ENCODE peak calls at places on chromosomes 13 and 19, in four cellular contexts. J is HCT116, B is neural progenitor cell, G is PC-3. O is an unnamed sample. For H3K36me3, the result is how much of the 10 kb centered on the place peaks cover.

GRCh38 chr13:51840917-51841316 is 4.1 kb downstream of the TMEM272 start:
- DNase-seq in G (no peak), B (no peak), J (no peak), O (no peak)

GRCh38 chr19:36097036-36097435 is 13.9 kb upstream of the OVOL3 start:
- DNase-seq in B (peak), G (no peak), J (no peak), O (no peak)

GRCh38 chr13:52053460-52053859 is 29.0 kb downstream of the UTP14C start:
- DNase-seq in J (no peak), G (no peak), B (no peak), O (peak)

GRCh38 chr13:79432086-79432485 is 26.0 kb upstream of the RBM26 start:
- DNase-seq in B (no peak), G (no peak), J (no peak), O (no peak)

GRCh38 chr13:39317284-39317683 is 279.0 kb downstream of the NHLRC3 start:
- DNase-seq in J (no peak), B (no peak), G (peak), O (no peak)

GRCh38 chr13:48000559-48001126 is 430 bp downstream of the SUCLA2 start:
- DNase-seq in G (peak), B (peak), J (no peak), O (peak)

GRCh38 chr19:44846455-44847143 is 502 bp downstream of the NECTIN2 start:
- DNase-seq in J (no peak), G (no peak), B (peak), O (peak)

GRCh38 chr13:57918913-57919312 is 287.4 kb downstream of the PCDH17 start:
- DNase-seq in B (no peak), G (no peak), J (no peak), O (no peak)

GRCh38 chr13:46638262-46638661 is 85.3 kb downstream of the LRCH1 start:
- DNase-seq in G (no peak), J (no peak), B (no peak), O (no peak)

GRCh38 chr19:35365303-35365702 is 5.6 kb upstream of the GPR42 start:
- DNase-seq in G (no peak), J (no peak), B (no peak), O (no peak)

GRCh38 chr13:50292082-50292481 is 276.8 kb downstream of the KCNRG start:
- DNase-seq in J (no peak), B (no peak), G (no peak), O (no peak)

GRCh38 chr19:17441241-17442135 is 7.0 kb downstream of the TMEM221 start:
- DNase-seq in G (peak), J (no peak), B (peak), O (no peak)

GRCh38 chr19:1269478-1270167 is 491 bp downstream of the CIRBP start:
- DNase-seq in J (no peak), G (peak), B (peak), O (peak)

GRCh38 chr19:1956868-1957492 is 16.0 kb downstream of the CSNK1G2 start:
- DNase-seq in G (no peak), J (no peak), B (peak), O (no peak)

GRCh38 chr19:45424191-45425058 is 708 bp upstream of the ERCC1 start:
- DNase-seq in J (peak), B (peak), G (peak), O (peak)

GRCh38 chr13:111280666-111281577 is 39.5 kb upstream of the TEX29 start:
- DNase-seq in J (no peak), B (no peak), G (no peak), O (no peak)

GRCh38 chr19:4534836-4535658 is at the start of gene PLIN5:
- DNase-seq in G (peak), J (peak), B (peak), O (peak)

GRCh38 chr13:110123041-110123809 is 183.7 kb downstream of the COL4A1 start:
- DNase-seq in B (no peak), G (no peak), J (no peak), O (no peak)

GRCh38 chr19:53962887-53963435 is at the start of gene CACNG8:
- DNase-seq in J (no peak), B (peak), G (no peak), O (no peak)

GRCh38 chr19:2084993-2085720 is 11.0 kb downstream of the MOB3A start:
- DNase-seq in B (no peak), J (no peak), G (peak), O (no peak)

GRCh38 chr19:46866407-46867132 is 5.8 kb downstream of the ARHGAP35 start:
- DNase-seq in B (no peak), J (no peak), G (peak), O (no peak)

GRCh38 chr19:32224371-32225244 is 120.8 kb upstream of the ZNF507 start:
- DNase-seq in B (peak), J (no peak), G (peak), O (peak)

GRCh38 chr19:30105723-30106122 is 163.7 kb downstream of the URI1 start:
- DNase-seq in G (no peak), J (no peak), B (no peak), O (no peak)

GRCh38 chr13:21137696-21138095 is 38.7 kb downstream of the SKA3 start:
- DNase-seq in J (peak), G (peak), B (no peak), O (peak)

GRCh38 chr19:14035706-14036105 is 4.1 kb downstream of the IL27RA start:
- DNase-seq in J (no peak), B (no peak), G (no peak), O (no peak)

GRCh38 chr19:27796540-27796939 is 1416.4 kb downstream of the UQCRFS1 start:
- DNase-seq in B (no peak), J (no peak), G (no peak), O (no peak)

GRCh38 chr13:50910483-50910805 is 853 bp downstream of the RNASEH2B start:
- DNase-seq in J (peak), B (peak), G (peak), O (no peak)

GRCh38 chr13:92994056-92994455 is 232.6 kb upstream of the GPC6 start:
- DNase-seq in J (no peak), G (peak), B (no peak), O (no peak)

GRCh38 chr13:41562083-41562482 is 104.7 kb downstream of the RGCC start:
- DNase-seq in B (no peak), J (no peak), G (no peak), O (peak)

GRCh38 chr13:46562581-46562980 is 9.6 kb downstream of the LRCH1 start:
- DNase-seq in J (no peak), G (no peak), B (no peak), O (no peak)

GRCh38 chr13:38401276-38401675 is 51.6 kb downstream of the UFM1 start:
- DNase-seq in B (no peak), G (no peak), J (no peak), O (no peak)

GRCh38 chr13:30108216-30108912 is 199.0 kb downstream of the KATNAL1 start:
- DNase-seq in G (no peak), J (no peak), B (no peak), O (no peak)

GRCh38 chr13:26941345-26942174 is 181.0 kb upstream of the GPR12 start:
- DNase-seq in B (no peak), J (no peak), G (peak), O (peak)

GRCh38 chr13:44272692-44273091 is 100.9 kb upstream of the SERP2 start:
- DNase-seq in J (no peak), B (no peak), G (no peak), O (no peak)

GRCh38 chr13:69423844-69424243 is 683.8 kb upstream of the ATXN8OS start:
- DNase-seq in J (no peak), B (peak), G (no peak), O (no peak)

GRCh38 chr19:56765107-56765506 is 75.4 kb downstream of the PEG3 start:
- DNase-seq in B (no peak), J (no peak), G (no peak), O (no peak)

GRCh38 chr13:113552079-113552478 is 32.5 kb upstream of the TFDP1 start:
- DNase-seq in G (no peak), B (no peak), J (no peak), O (no peak)

GRCh38 chr13:47175172-47175806 is 278.4 kb upstream of the HTR2A start:
- DNase-seq in G (peak), B (no peak), J (no peak), O (no peak)

GRCh38 chr13:50485979-50486935 is 357.2 kb downstream of the DLEU7 start:
- DNase-seq in B (no peak), G (no peak), J (no peak), O (peak)

DNA sequence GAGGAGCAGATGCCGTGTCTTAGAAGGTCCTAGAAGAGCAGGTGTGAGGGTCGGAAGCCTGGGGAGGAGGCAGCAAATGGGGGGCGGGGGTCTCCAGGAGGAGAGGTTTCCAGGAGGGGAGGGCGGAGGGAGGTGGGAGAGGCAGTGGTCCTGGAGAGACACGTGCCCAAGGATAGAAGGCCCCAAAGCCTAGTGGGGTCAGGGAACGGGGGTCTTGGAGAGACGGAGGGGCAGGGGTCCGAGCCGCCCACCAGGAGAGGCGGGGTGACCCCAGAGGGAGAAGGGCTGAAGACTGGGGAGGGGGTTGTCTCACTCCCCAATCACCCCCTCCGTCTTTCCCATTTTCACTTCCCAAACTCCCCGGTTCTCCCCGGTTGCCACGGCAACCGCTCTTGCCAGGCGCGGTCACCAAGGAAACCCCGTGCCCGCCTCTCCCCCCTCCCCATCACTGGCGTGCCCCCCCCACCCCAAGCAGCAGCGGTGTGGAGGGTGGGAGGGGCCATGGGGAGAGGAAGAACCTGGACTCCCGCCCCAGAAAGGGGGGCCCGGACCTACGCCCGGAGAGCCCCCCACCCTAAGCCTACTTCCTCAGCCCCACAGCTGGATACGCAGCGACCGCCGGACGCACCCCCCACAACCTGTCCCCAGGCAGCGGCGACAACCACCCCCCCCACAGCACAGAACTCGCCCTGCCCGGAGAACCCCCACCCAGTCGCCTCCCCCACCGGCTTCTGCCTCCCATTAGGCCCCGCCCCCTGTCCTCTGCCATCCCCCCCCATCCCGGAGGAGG is 988 bp downstream of the LRRC4B start:
- DNase-seq in G (no peak), B (peak), J (no peak), O (no peak)
- TF ChIP-seq EZH2 in G (no peak), B (no peak), J (no peak), O (no peak)

GRCh38 chr19:3321696-3322095 is 44.7 kb upstream of the NFIC start:
- DNase-seq in J (no peak), G (no peak), B (no peak), O (no peak)

GRCh38 chr19:3320853-3321252 is 45.5 kb upstream of the NFIC start:
- DNase-seq in G (no peak), J (no peak), B (no peak), O (no peak)

GRCh38 chr19:3322199-3322978 is 44.0 kb upstream of the NFIC start:
- DNase-seq in J (no peak), B (no peak), G (no peak), O (no peak)

GRCh38 chr19:3320354-3320670 is 46.1 kb upstream of the NFIC start:
- DNase-seq in J (no peak), G (no peak), B (no peak), O (no peak)

DNA sequence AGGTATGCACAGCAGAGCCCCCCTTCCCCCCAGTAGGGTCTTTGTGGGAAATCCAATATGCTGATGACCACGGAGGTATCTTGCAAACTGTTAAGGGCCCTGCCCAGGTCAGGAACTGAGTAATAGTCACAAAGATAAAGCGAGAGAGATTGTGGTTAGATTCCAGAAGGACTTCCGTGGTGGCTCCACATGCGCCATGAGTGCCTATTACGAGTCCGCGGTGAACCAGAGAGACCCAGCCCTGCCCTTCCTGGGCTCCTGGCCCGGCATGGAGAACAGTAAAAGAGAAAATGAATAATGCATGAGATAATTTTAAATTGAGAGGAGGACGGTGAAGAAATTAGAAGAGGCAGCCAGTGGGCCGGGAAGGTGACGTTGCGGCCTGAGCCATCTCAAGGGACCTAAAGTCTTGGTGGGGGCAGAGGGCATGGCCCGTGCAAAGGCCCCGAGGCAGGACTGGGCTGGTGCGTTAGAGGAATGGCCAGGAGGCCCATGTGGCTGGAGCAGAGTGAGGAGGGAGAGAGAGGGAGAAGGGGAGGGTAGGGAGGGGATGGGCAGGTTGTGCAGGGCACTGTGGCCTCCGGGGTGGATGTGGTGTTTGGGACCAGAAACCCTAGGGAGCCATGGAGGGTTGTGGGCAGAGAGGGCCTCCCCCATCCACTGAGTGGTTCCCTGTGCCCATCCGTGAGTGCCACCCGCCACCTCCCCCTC is 46.6 kb upstream of the NFIC start:
- DNase-seq in J (no peak), B (no peak), G (peak), O (no peak)
- TF ChIP-seq EZH2phosphoT487 in J (no peak), B (no peak), G (no peak), O (no peak)

DNA sequence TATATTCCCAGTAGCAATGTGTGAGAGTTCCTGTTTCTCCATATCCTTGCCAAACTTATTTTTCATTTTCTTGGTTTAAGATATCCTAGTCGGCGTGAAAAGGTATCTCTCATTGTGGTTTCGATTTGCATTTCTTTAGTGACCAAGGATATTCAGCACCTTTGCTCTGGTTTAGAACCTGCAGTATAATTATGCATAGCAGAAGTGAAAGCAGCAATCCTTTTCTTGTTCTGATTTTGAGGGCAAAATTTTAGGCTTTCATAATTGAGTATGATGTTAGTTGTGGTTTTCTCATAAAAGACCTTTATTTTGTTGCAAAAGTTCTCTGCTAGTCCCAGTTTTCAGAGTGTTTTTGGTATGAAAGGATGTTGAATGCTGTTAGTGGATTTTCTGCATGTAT is 491.0 kb downstream of the FGF9 start:
- DNase-seq in J (no peak), B (no peak), G (no peak), O (no peak)
- H3K36me3 ChIP-seq in J (under half), B (under half), G (under half), O (under half)

DNA sequence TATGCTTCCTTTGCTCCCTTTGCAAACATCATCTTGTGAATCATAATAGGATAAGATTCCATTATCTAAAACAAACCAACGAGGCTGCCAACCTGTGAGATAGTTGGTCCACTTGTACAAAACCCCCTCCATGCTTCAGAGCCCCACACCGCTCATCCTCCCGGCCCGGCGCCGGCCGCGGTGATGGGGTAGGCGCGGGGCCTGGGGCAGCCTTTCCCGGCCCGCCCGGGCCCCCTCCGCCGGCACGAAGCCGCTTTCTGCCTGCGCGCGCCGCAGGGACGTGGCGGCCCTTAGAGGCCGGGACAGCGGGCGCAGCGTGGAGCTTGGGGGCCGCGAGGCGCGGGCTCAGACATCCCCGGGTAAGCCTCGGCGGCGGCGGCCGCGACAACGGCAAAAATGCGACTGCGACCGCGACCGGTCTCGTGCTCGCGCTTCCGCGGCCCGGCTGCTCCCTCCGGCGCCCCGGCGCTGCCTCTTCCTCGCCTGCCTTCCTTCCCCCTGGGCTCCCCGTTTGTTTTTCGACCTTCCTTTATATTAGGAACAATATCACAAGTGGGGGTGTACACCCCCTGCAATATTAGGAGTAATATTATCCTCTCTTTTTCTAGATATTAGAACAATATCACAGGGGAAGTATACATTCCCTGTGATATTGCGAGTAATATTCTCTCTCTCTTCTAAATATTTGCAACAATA is 54.0 kb upstream of the CEACAM21 start:
- DNase-seq in G (no peak), J (no peak), B (peak), O (no peak)
- TF ChIP-seq EZH2 in G (no peak), J (no peak), B (peak), O (no peak)